ENCODE peak calls at places on chromosomes 6 and 20, in five cellular contexts. K is HepG2, I is HCT116, S is GM12878, H is H1. F is an unnamed sample. For H3K4me1, the result is how much of the 10 kb centered on the place peaks cover.

GRCh38 chr6:110063864-110064263 is 85.8 kb downstream of the GPR6 start:
- DNase-seq in H (no peak), K (no peak), S (no peak), I (no peak), F (no peak)

GRCh38 chr6:1610497-1611321 is 994 bp downstream of the FOXC1 start:
- DNase-seq in S (no peak), H (no peak), I (no peak), K (peak), F (no peak)

GRCh38 chr6:117463762-117464665 is 18.5 kb upstream of the DCBLD1 start:
- DNase-seq in K (no peak), I (no peak), S (no peak), H (no peak), F (no peak)

GRCh38 chr6:138346302-138347195 is 31.2 kb upstream of the SMIM28 start:
- DNase-seq in S (no peak), K (no peak), H (no peak), I (no peak), F (no peak)

GRCh38 chr20:59770270-59770669 is 163.2 kb downstream of the SYCP2 start:
- DNase-seq in S (no peak), K (no peak), I (peak), H (no peak), F (no peak)

GRCh38 chr6:92701425-92702096 is 717.8 kb downstream of the EPHA7 start:
- DNase-seq in I (no peak), H (no peak), K (no peak), S (no peak), F (no peak)

GRCh38 chr20:24863356-24863755 is 85.7 kb upstream of the CST7 start:
- DNase-seq in K (no peak), H (no peak), S (no peak), I (no peak), F (no peak)

GRCh38 chr20:58436868-58437645 is 48.0 kb downstream of the VAPB start:
- DNase-seq in I (no peak), H (no peak), K (peak), S (no peak), F (no peak)

GRCh38 chr6:15227827-15228318 is 18.0 kb upstream of the JARID2 start:
- DNase-seq in I (no peak), H (no peak), K (no peak), S (no peak), F (no peak)

GRCh38 chr6:166737231-166737630 is 110.2 kb upstream of the RPS6KA2 start:
- DNase-seq in S (no peak), K (no peak), I (peak), H (no peak), F (no peak)

GRCh38 chr6:110564703-110565421 is 88.4 kb upstream of the SLC22A16 start:
- DNase-seq in S (no peak), K (no peak), H (no peak), I (no peak), F (no peak)

GRCh38 chr20:35311409-35311808 is 19.2 kb upstream of the FAM83C start:
- DNase-seq in H (no peak), S (no peak), K (no peak), I (peak), F (peak)

GRCh38 chr6:10970731-10971130 is 73.4 kb downstream of the ELOVL2 start:
- DNase-seq in K (no peak), H (no peak), S (no peak), I (no peak), F (no peak)

GRCh38 chr6:147448212-147448611 is 60.3 kb upstream of the SAMD5 start:
- DNase-seq in H (peak), I (no peak), S (no peak), K (no peak), F (no peak)
- TF ChIP-seq SRF in H (no peak), I (no peak), S (no peak), K (no peak), F (no peak)

DNA sequence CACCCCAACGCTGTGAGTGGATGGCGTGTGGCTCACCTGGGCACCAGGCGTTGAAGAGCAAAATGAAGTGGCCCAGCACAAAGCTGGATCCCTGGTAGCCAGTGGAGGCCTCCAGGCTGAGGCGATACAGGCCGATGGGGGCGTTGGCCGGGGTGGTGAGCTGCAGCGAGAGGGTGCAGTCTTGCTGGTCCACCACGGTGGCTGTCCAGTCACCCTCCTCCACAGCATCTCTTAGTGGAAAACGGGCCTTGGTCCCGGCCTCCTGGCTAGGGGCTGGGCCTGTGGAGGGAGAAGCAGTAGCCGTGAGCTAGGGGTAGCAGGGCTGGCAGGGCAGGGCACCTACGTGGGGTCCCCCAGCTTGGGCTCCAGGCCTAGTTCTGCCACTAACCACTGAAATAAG is 9.3 kb downstream of the TGM2 start:
- DNase-seq in S (no peak), K (no peak), I (no peak), H (no peak), F (no peak)
- H3K4me1 ChIP-seq in S (under half), K (under half), I (under half), H (under half), F (under half)

DNA sequence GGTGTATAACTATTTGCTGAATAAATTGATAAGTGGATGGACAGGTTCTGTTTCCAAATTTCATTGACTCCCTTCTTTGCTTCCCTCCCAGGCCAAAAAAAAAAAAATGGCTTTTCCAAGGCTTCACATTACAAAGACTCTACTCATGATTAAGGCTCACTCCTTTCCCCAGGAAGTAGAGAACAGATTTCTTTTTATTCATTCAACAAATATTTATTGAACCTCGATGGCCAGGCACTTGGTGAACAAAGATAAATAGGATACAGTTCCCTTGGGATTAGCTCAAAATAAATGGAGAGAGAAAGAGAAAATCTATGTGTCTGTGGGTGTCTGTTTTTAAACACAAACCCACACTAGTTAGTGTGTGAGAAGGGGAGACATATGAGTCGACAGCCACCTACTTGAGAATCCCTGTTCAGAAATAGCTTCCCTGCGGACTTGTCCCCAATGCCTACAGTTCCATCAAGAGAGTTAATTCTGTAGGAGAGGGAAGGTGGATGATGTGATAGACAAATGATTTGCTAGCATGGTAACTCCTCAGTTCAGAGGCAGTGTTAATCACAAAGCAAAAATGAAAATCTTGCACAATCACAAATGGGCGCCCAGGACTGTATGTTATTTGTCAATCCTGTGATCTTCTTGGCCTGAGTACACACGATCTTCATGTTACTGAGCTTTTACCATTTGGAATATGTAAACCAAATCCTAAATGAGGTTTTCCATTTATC is 20.3 kb downstream of the TRAF3IP2 start:
- DNase-seq in H (no peak), S (no peak), K (no peak), I (no peak), F (no peak)
- TF ChIP-seq SRF in H (no peak), S (no peak), K (no peak), I (no peak), F (no peak)

DNA sequence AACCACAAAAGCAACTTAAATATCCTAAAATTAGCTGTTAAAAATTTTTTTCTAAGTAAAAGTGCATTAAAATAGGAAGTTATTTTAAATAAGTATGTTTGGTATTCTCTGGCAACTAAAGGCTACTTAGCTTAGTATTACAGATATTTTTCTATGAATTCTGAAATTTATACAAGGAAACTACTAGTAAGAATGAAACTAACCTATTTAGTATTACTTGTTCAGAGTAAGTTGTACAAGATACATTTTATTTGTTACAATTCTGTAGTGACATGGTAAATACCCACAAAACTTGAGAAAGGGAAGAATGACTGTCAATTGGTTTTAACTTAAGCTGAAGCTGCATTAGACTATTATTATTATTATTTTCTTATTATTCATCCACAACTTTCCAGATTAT is 6.5 kb downstream of the PHIP start:
- DNase-seq in H (no peak), I (no peak), K (no peak), S (no peak), F (no peak)
- H3K4me1 ChIP-seq in H (under half), I (under half), K (under half), S (under half), F (under half)

GRCh38 chr20:48716086-48716485 is 111.7 kb downstream of the PREX1 start:
- DNase-seq in I (no peak), H (no peak), K (no peak), S (no peak), F (no peak)
- TF ChIP-seq SRF in I (no peak), H (no peak), K (no peak), S (no peak), F (no peak)

GRCh38 chr20:50308513-50309279 is 118.1 kb downstream of the CEBPB start:
- DNase-seq in S (no peak), H (no peak), I (peak), K (peak), F (peak)
- H3K4me1 ChIP-seq in S (under half), H (under half), I (under half), K (half or more), F (under half)

DNA sequence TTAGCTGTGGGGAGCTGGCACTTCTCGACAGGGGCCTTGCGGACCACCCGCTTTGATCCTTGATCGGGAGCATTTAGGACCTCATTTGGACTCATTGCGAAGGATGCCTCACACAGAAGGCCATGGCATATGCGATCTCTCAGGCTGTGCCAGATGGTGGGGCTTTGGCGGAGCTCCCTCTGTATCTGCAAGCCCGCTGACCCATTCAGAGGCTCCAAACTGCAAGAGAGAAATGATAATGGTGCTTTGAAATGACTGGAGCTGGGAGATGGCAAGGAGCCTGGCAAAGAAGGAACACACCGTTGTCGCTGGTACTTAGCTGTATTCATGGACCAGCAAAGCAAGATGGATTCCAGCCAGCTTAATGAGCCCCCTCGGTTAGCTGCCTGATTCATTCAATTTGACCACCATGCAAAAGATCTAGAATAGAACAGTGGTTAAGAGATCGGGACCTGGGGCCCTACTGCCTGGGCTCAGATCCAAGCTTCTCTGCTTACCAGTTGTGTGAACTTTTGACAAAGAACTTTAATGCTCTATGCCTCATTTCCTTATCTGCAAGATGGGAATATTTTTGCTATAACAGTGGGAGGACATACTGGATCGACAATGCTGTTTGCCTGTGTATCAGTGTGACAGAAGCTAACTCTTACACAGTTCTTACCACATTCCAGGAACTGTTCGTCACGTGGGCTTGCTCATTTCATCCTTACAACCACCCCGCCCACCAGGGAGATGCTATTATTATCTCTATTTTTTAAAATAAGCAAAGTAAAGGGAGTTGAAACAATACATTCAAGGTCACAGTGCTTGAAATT is 317.7 kb upstream of the SULF2 start:
- DNase-seq in I (no peak), K (no peak), S (no peak), H (no peak), F (no peak)
- TF ChIP-seq SRF in I (no peak), K (no peak), S (no peak), H (no peak), F (no peak)

F was measured in K562.